ENCODE peak calls at places on chromosomes 2 and 18, in seven cellular contexts. One of them, this sample, is unnamed.

GRCh38 chr2:175766880-175767279 is 235.2 kb downstream of the LNPK start:
- DNase-seq in Peyer's patch: no peak
- DNase-seq in mammary epithelial cell: peak
- DNase-seq in upper lobe of right lung: no peak
- DNase-seq in body of pancreas: no peak
- DNase-seq in GM12878: no peak
- DNase-seq in effector memory CD4-positive, alpha-beta T cell: no peak
- DNase-seq in this sample: no peak

GRCh38 chr2:767440-767839 is 90.2 kb upstream of the TMEM18 start:
- DNase-seq in Peyer's patch: no peak
- DNase-seq in mammary epithelial cell: no peak
- DNase-seq in upper lobe of right lung: no peak
- DNase-seq in body of pancreas: no peak
- DNase-seq in GM12878: no peak
- DNase-seq in effector memory CD4-positive, alpha-beta T cell: no peak
- DNase-seq in this sample: no peak

GRCh38 chr2:33437297-33437696 is 39.2 kb upstream of the RASGRP3 start:
- DNase-seq in Peyer's patch: no peak
- DNase-seq in mammary epithelial cell: peak
- DNase-seq in upper lobe of right lung: no peak
- DNase-seq in body of pancreas: no peak
- DNase-seq in GM12878: no peak
- DNase-seq in effector memory CD4-positive, alpha-beta T cell: no peak
- DNase-seq in this sample: no peak

GRCh38 chr2:205496777-205497176 is 185.5 kb upstream of the NRP2 start:
- DNase-seq in Peyer's patch: no peak
- DNase-seq in mammary epithelial cell: no peak
- DNase-seq in upper lobe of right lung: no peak
- DNase-seq in body of pancreas: no peak
- DNase-seq in GM12878: no peak
- DNase-seq in effector memory CD4-positive, alpha-beta T cell: no peak
- DNase-seq in this sample: no peak

GRCh38 chr2:68155618-68156017 is 2.1 kb upstream of the PNO1 start:
- DNase-seq in Peyer's patch: no peak
- DNase-seq in mammary epithelial cell: no peak
- DNase-seq in upper lobe of right lung: no peak
- DNase-seq in body of pancreas: no peak
- DNase-seq in GM12878: no peak
- DNase-seq in effector memory CD4-positive, alpha-beta T cell: no peak
- DNase-seq in this sample: no peak

GRCh38 chr2:23993736-23994269 is 16.1 kb upstream of the MFSD2B start:
- DNase-seq in Peyer's patch: no peak
- DNase-seq in mammary epithelial cell: no peak
- DNase-seq in upper lobe of right lung: no peak
- DNase-seq in body of pancreas: no peak
- DNase-seq in GM12878: no peak
- DNase-seq in effector memory CD4-positive, alpha-beta T cell: no peak
- DNase-seq in this sample: no peak

GRCh38 chr2:159960413-159960812 is 102.0 kb downstream of the PLA2R1 start:
- DNase-seq in Peyer's patch: no peak
- DNase-seq in mammary epithelial cell: peak
- DNase-seq in upper lobe of right lung: no peak
- DNase-seq in body of pancreas: no peak
- DNase-seq in GM12878: peak
- DNase-seq in effector memory CD4-positive, alpha-beta T cell: no peak
- DNase-seq in this sample: no peak

GRCh38 chr18:58556333-58557012 is 72.4 kb downstream of the ALPK2 start:
- DNase-seq in Peyer's patch: peak
- DNase-seq in mammary epithelial cell: no peak
- DNase-seq in upper lobe of right lung: no peak
- DNase-seq in body of pancreas: no peak
- DNase-seq in GM12878: no peak
- DNase-seq in effector memory CD4-positive, alpha-beta T cell: no peak
- DNase-seq in this sample: no peak

GRCh38 chr2:111186933-111187332 is 66.2 kb downstream of the BCL2L11 start:
- DNase-seq in Peyer's patch: no peak
- DNase-seq in mammary epithelial cell: no peak
- DNase-seq in upper lobe of right lung: no peak
- DNase-seq in body of pancreas: no peak
- DNase-seq in GM12878: no peak
- DNase-seq in effector memory CD4-positive, alpha-beta T cell: no peak
- DNase-seq in this sample: no peak

GRCh38 chr2:105324732-105325131 is 4.8 kb downstream of the TGFBRAP1 start:
- DNase-seq in Peyer's patch: no peak
- DNase-seq in mammary epithelial cell: peak
- DNase-seq in upper lobe of right lung: no peak
- DNase-seq in body of pancreas: no peak
- DNase-seq in GM12878: no peak
- DNase-seq in effector memory CD4-positive, alpha-beta T cell: no peak
- DNase-seq in this sample: no peak

GRCh38 chr2:168107322-168107721 is 140.1 kb downstream of the STK39 start:
- DNase-seq in Peyer's patch: no peak
- DNase-seq in mammary epithelial cell: no peak
- DNase-seq in upper lobe of right lung: no peak
- DNase-seq in body of pancreas: no peak
- DNase-seq in GM12878: no peak
- DNase-seq in effector memory CD4-positive, alpha-beta T cell: no peak
- DNase-seq in this sample: no peak

GRCh38 chr18:42442661-42443060 is 487.6 kb downstream of the PIK3C3 start:
- DNase-seq in Peyer's patch: no peak
- DNase-seq in mammary epithelial cell: no peak
- DNase-seq in upper lobe of right lung: no peak
- DNase-seq in body of pancreas: no peak
- DNase-seq in GM12878: no peak
- DNase-seq in effector memory CD4-positive, alpha-beta T cell: no peak
- DNase-seq in this sample: no peak

GRCh38 chr2:235048549-235048948 is 96.7 kb downstream of the SH3BP4 start:
- DNase-seq in Peyer's patch: no peak
- DNase-seq in mammary epithelial cell: no peak
- DNase-seq in upper lobe of right lung: no peak
- DNase-seq in body of pancreas: peak
- DNase-seq in GM12878: no peak
- DNase-seq in effector memory CD4-positive, alpha-beta T cell: no peak
- DNase-seq in this sample: no peak

GRCh38 chr2:78218066-78218465 is 695.9 kb upstream of the LRRTM4 start:
- DNase-seq in Peyer's patch: no peak
- DNase-seq in mammary epithelial cell: no peak
- DNase-seq in upper lobe of right lung: no peak
- DNase-seq in body of pancreas: no peak
- DNase-seq in GM12878: no peak
- DNase-seq in effector memory CD4-positive, alpha-beta T cell: no peak
- DNase-seq in this sample: no peak

GRCh38 chr18:35343488-35343935 is 708 bp downstream of the ZNF24 start:
- DNase-seq in Peyer's patch: no peak
- DNase-seq in mammary epithelial cell: no peak
- DNase-seq in upper lobe of right lung: no peak
- DNase-seq in body of pancreas: no peak
- DNase-seq in GM12878: no peak
- DNase-seq in effector memory CD4-positive, alpha-beta T cell: no peak
- DNase-seq in this sample: no peak

GRCh38 chr2:230411484-230412368 is 4.3 kb upstream of the SP100 start:
- DNase-seq in Peyer's patch: peak
- DNase-seq in mammary epithelial cell: peak
- DNase-seq in upper lobe of right lung: peak
- DNase-seq in body of pancreas: peak
- DNase-seq in GM12878: no peak
- DNase-seq in effector memory CD4-positive, alpha-beta T cell: peak
- DNase-seq in this sample: peak

GRCh38 chr18:33132657-33133056 is 307.9 kb downstream of the CCDC178 start:
- DNase-seq in Peyer's patch: no peak
- DNase-seq in mammary epithelial cell: no peak
- DNase-seq in upper lobe of right lung: no peak
- DNase-seq in body of pancreas: no peak
- DNase-seq in GM12878: no peak
- DNase-seq in effector memory CD4-positive, alpha-beta T cell: no peak
- DNase-seq in this sample: no peak

GRCh38 chr18:69402219-69402989 is 1.7 kb downstream of the DOK6 start:
- DNase-seq in Peyer's patch: no peak
- DNase-seq in mammary epithelial cell: no peak
- DNase-seq in upper lobe of right lung: no peak
- DNase-seq in body of pancreas: no peak
- DNase-seq in GM12878: no peak
- DNase-seq in effector memory CD4-positive, alpha-beta T cell: no peak
- DNase-seq in this sample: no peak

GRCh38 chr2:43300781-43301586 is 74.6 kb upstream of the ZFP36L2 start:
- DNase-seq in Peyer's patch: no peak
- DNase-seq in mammary epithelial cell: peak
- DNase-seq in upper lobe of right lung: no peak
- DNase-seq in body of pancreas: peak
- DNase-seq in GM12878: no peak
- DNase-seq in effector memory CD4-positive, alpha-beta T cell: no peak
- DNase-seq in this sample: no peak

GRCh38 chr2:47401789-47402554 is 984 bp upstream of the MSH2 start:
- DNase-seq in Peyer's patch: no peak
- DNase-seq in mammary epithelial cell: no peak
- DNase-seq in upper lobe of right lung: no peak
- DNase-seq in body of pancreas: no peak
- DNase-seq in GM12878: no peak
- DNase-seq in effector memory CD4-positive, alpha-beta T cell: no peak
- DNase-seq in this sample: no peak

GRCh38 chr2:53108246-53108645 is 659.4 kb upstream of the CHAC2 start:
- DNase-seq in Peyer's patch: no peak
- DNase-seq in mammary epithelial cell: no peak
- DNase-seq in upper lobe of right lung: no peak
- DNase-seq in body of pancreas: no peak
- DNase-seq in GM12878: no peak
- DNase-seq in effector memory CD4-positive, alpha-beta T cell: no peak
- DNase-seq in this sample: no peak

GRCh38 chr2:71804251-71804650 is 343.4 kb downstream of the CYP26B1 start:
- DNase-seq in Peyer's patch: no peak
- DNase-seq in mammary epithelial cell: no peak
- DNase-seq in upper lobe of right lung: no peak
- DNase-seq in body of pancreas: no peak
- DNase-seq in GM12878: no peak
- DNase-seq in effector memory CD4-positive, alpha-beta T cell: no peak
- DNase-seq in this sample: no peak

GRCh38 chr2:150484006-150484405 is 3.5 kb downstream of the RND3 start:
- DNase-seq in Peyer's patch: no peak
- DNase-seq in mammary epithelial cell: peak
- DNase-seq in upper lobe of right lung: no peak
- DNase-seq in body of pancreas: no peak
- DNase-seq in GM12878: no peak
- DNase-seq in effector memory CD4-positive, alpha-beta T cell: no peak
- DNase-seq in this sample: no peak

GRCh38 chr2:42698940-42699339 is 65.0 kb downstream of the OXER1 start:
- DNase-seq in Peyer's patch: no peak
- DNase-seq in mammary epithelial cell: no peak
- DNase-seq in upper lobe of right lung: no peak
- DNase-seq in body of pancreas: no peak
- DNase-seq in GM12878: no peak
- DNase-seq in effector memory CD4-positive, alpha-beta T cell: no peak
- DNase-seq in this sample: no peak

GRCh38 chr2:120669121-120669952 is 66.3 kb upstream of the GLI2 start:
- DNase-seq in Peyer's patch: no peak
- DNase-seq in mammary epithelial cell: no peak
- DNase-seq in upper lobe of right lung: no peak
- DNase-seq in body of pancreas: no peak
- DNase-seq in GM12878: no peak
- DNase-seq in effector memory CD4-positive, alpha-beta T cell: no peak
- DNase-seq in this sample: no peak

GRCh38 chr2:85584857-85585780 is 888 bp downstream of the VAMP5 start:
- DNase-seq in Peyer's patch: no peak
- DNase-seq in mammary epithelial cell: peak
- DNase-seq in upper lobe of right lung: no peak
- DNase-seq in body of pancreas: peak
- DNase-seq in GM12878: no peak
- DNase-seq in effector memory CD4-positive, alpha-beta T cell: no peak
- DNase-seq in this sample: no peak

DNA sequence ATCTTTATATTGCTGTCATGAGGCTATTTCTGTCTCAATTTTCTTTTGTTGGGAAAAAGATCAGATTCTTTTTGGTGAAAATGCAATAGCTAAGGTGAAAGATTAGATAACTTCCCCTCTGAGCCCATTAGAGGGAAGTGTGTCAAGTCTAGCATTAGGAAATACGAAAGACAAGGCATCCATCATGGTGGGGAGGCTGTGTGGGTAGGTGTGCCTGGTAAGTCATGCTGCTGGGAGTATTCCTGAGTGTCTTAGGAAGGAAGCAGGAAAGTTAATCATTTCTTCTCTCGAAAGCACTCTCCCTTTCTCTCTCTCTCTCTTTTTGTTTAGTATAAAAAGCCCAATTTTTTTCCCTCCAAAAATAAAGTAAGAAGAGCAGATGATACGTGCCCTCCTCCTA is 780.2 kb upstream of the FSHR start:
- DNase-seq in Peyer's patch: no peak
- DNase-seq in mammary epithelial cell: no peak
- DNase-seq in upper lobe of right lung: no peak
- DNase-seq in body of pancreas: no peak
- DNase-seq in GM12878: no peak
- DNase-seq in effector memory CD4-positive, alpha-beta T cell: no peak
- DNase-seq in this sample: no peak
- H3K4me3 ChIP-seq in Peyer's patch: no peak
- H3K4me3 ChIP-seq in mammary epithelial cell: no peak
- H3K4me3 ChIP-seq in upper lobe of right lung: no peak
- H3K4me3 ChIP-seq in body of pancreas: no peak
- H3K4me3 ChIP-seq in GM12878: no peak
- H3K4me3 ChIP-seq in effector memory CD4-positive, alpha-beta T cell: no peak
- H3K4me3 ChIP-seq in this sample: no peak

GRCh38 chr2:215364157-215365155 is 52.6 kb downstream of the ATIC start:
- DNase-seq in Peyer's patch: no peak
- DNase-seq in mammary epithelial cell: peak
- DNase-seq in upper lobe of right lung: no peak
- DNase-seq in body of pancreas: no peak
- DNase-seq in GM12878: no peak
- DNase-seq in effector memory CD4-positive, alpha-beta T cell: no peak
- DNase-seq in this sample: no peak
- H3K4me3 ChIP-seq in Peyer's patch: no peak
- H3K4me3 ChIP-seq in mammary epithelial cell: no peak
- H3K4me3 ChIP-seq in upper lobe of right lung: no peak
- H3K4me3 ChIP-seq in body of pancreas: no peak
- H3K4me3 ChIP-seq in GM12878: no peak
- H3K4me3 ChIP-seq in effector memory CD4-positive, alpha-beta T cell: no peak
- H3K4me3 ChIP-seq in this sample: no peak

GRCh38 chr18:75350857-75351256 is 76.6 kb downstream of the SMIM21 start:
- DNase-seq in Peyer's patch: no peak
- DNase-seq in mammary epithelial cell: no peak
- DNase-seq in upper lobe of right lung: no peak
- DNase-seq in body of pancreas: no peak
- DNase-seq in GM12878: no peak
- DNase-seq in effector memory CD4-positive, alpha-beta T cell: no peak
- DNase-seq in this sample: no peak
- H3K4me3 ChIP-seq in Peyer's patch: peak
- H3K4me3 ChIP-seq in mammary epithelial cell: no peak
- H3K4me3 ChIP-seq in upper lobe of right lung: no peak
- H3K4me3 ChIP-seq in body of pancreas: no peak
- H3K4me3 ChIP-seq in GM12878: no peak
- H3K4me3 ChIP-seq in effector memory CD4-positive, alpha-beta T cell: no peak
- H3K4me3 ChIP-seq in this sample: no peak

GRCh38 chr2:219567131-219567530 is 4.2 kb downstream of the OBSL1 start:
- DNase-seq in Peyer's patch: no peak
- DNase-seq in mammary epithelial cell: no peak
- DNase-seq in upper lobe of right lung: no peak
- DNase-seq in body of pancreas: no peak
- DNase-seq in GM12878: no peak
- DNase-seq in effector memory CD4-positive, alpha-beta T cell: no peak
- DNase-seq in this sample: no peak
- H3K4me3 ChIP-seq in Peyer's patch: no peak
- H3K4me3 ChIP-seq in mammary epithelial cell: no peak
- H3K4me3 ChIP-seq in upper lobe of right lung: no peak
- H3K4me3 ChIP-seq in body of pancreas: no peak
- H3K4me3 ChIP-seq in GM12878: no peak
- H3K4me3 ChIP-seq in effector memory CD4-positive, alpha-beta T cell: no peak
- H3K4me3 ChIP-seq in this sample: no peak

GRCh38 chr18:9417081-9417841 is 58.1 kb upstream of the RALBP1 start:
- DNase-seq in Peyer's patch: no peak
- DNase-seq in mammary epithelial cell: peak
- DNase-seq in upper lobe of right lung: no peak
- DNase-seq in body of pancreas: no peak
- DNase-seq in GM12878: no peak
- DNase-seq in effector memory CD4-positive, alpha-beta T cell: no peak
- DNase-seq in this sample: no peak
- H3K4me3 ChIP-seq in Peyer's patch: no peak
- H3K4me3 ChIP-seq in mammary epithelial cell: no peak
- H3K4me3 ChIP-seq in upper lobe of right lung: no peak
- H3K4me3 ChIP-seq in body of pancreas: no peak
- H3K4me3 ChIP-seq in GM12878: no peak
- H3K4me3 ChIP-seq in effector memory CD4-positive, alpha-beta T cell: no peak
- H3K4me3 ChIP-seq in this sample: no peak

This sample was measured in naive thymus-derived CD4-positive, alpha-beta T cell.